ENCODE peak calls at places on chromosomes 2 and 18, in five cellular contexts. X is cerebellum; Q is ureter; H is stimulated activated CD4-positive, alpha-beta T cell treated with anti-CD3 and anti-CD28 coated beads, Interleukin-15, amount 100 ng/mL, for 1 hour; Z is choroid plexus epithelial cell. W is an unnamed sample.

GRCh38 chr2:226552571-226553285 is 246.9 kb downstream of the IRS1 start:
- DNase-seq in X (no peak), Q (no peak), H (no peak), Z (no peak), W (no peak)

GRCh38 chr2:97713296-97714083 is at the start of gene ZAP70:
- DNase-seq in X (no peak), Q (no peak), H (peak; percentile 38), Z (no peak), W (peak; percentile 51)

GRCh38 chr18:32057624-32058165 is 34.0 kb upstream of the RNF138 start:
- DNase-seq in X (peak; percentile 20), Q (no peak), H (no peak), Z (no peak), W (no peak)

GRCh38 chr18:6785001-6785400 is 55.5 kb downstream of the ARHGAP28 start:
- DNase-seq in X (no peak), Q (no peak), H (no peak), Z (peak; percentile 55), W (no peak)

GRCh38 chr2:45119038-45119437 is 109.8 kb upstream of the SIX2 start:
- DNase-seq in X (no peak), Q (no peak), H (no peak), Z (peak; percentile 79), W (no peak)

GRCh38 chr2:215718426-215718825 is 282.6 kb upstream of the FN1 start:
- DNase-seq in X (no peak), Q (no peak), H (no peak), Z (no peak), W (no peak)

GRCh38 chr2:12032421-12032820 is 286.0 kb downstream of the LPIN1 start:
- DNase-seq in X (no peak), Q (no peak), H (no peak), Z (peak; percentile 38), W (no peak)

GRCh38 chr2:204880928-204881327 is 335.7 kb downstream of the PARD3B start:
- DNase-seq in X (no peak), Q (no peak), H (no peak), Z (no peak), W (no peak)

GRCh38 chr2:95387358-95387757 is 15.2 kb upstream of the FAHD2A start:
- DNase-seq in X (no peak), Q (peak; percentile 10), H (no peak), Z (no peak), W (no peak)

GRCh38 chr18:59736061-59736460 is 38.8 kb upstream of the CCBE1 start:
- DNase-seq in X (no peak), Q (no peak), H (no peak), Z (no peak), W (no peak)

GRCh38 chr2:50395510-50396300 is 636.2 kb downstream of the NRXN1 start:
- DNase-seq in X (no peak), Q (no peak), H (no peak), Z (no peak), W (no peak)

GRCh38 chr2:178211460-178211859 is 17.1 kb downstream of the OSBPL6 start:
- DNase-seq in X (no peak), Q (no peak), H (no peak), Z (no peak), W (no peak)

GRCh38 chr2:48227617-48228344 is 302.2 kb upstream of the STON1 start:
- DNase-seq in X (no peak), Q (no peak), H (no peak), Z (no peak), W (no peak)

GRCh38 chr2:71702971-71703898 is 249.9 kb downstream of the DYSF start:
- DNase-seq in X (no peak), Q (no peak), H (no peak), Z (no peak), W (no peak)

GRCh38 chr2:227491391-227491790 is 19.4 kb downstream of the AGFG1 start:
- DNase-seq in X (no peak), Q (no peak), H (no peak), Z (no peak), W (no peak)

GRCh38 chr2:178187861-178188260 is 6.5 kb upstream of the OSBPL6 start:
- DNase-seq in X (no peak), Q (no peak), H (no peak), Z (no peak), W (no peak)

GRCh38 chr18:27948981-27949380 is 227.9 kb downstream of the CDH2 start:
- DNase-seq in X (no peak), Q (no peak), H (no peak), Z (no peak), W (no peak)

GRCh38 chr2:157565550-157565949 is 63.1 kb downstream of the ACVR1C start:
- DNase-seq in X (no peak), Q (no peak), H (no peak), Z (no peak), W (no peak)

GRCh38 chr18:76688724-76689472 is 133.5 kb upstream of the ZNF236 start:
- DNase-seq in X (no peak), Q (no peak), H (no peak), Z (no peak), W (no peak)

GRCh38 chr2:97950329-97951154 is 45.2 kb downstream of the TMEM131 start:
- DNase-seq in X (no peak), Q (no peak), H (no peak), Z (peak; percentile 89), W (no peak)

GRCh38 chr2:236338495-236339184 is 74.4 kb upstream of the ASB18 start:
- DNase-seq in X (no peak), Q (no peak), H (no peak), Z (peak; percentile 45), W (no peak)

GRCh38 chr2:234677758-234678538 is 181.1 kb upstream of the ARL4C start:
- DNase-seq in X (no peak), Q (no peak), H (no peak), Z (peak; percentile 54), W (no peak)

GRCh38 chr2:95347681-95348608 is 50.8 kb downstream of the KCNIP3 start:
- DNase-seq in X (no peak), Q (peak; percentile 38), H (no peak), Z (no peak), W (peak; percentile 70)

W was measured in aorta.